ENCODE peak calls at places on chromosomes 1 and 21, in seven cellular contexts. G is breast epithelium, Q is stomach, M is GM23338, K is transverse colon, J is spleen, P is H1. C is an unnamed sample.

GRCh38 chr1:202664083-202664482 is 46.2 kb downstream of the SYT2 start:
- DNase-seq in G (no peak), Q (no peak), M (no peak), K (no peak), J (no peak), P (no peak), C (no peak)

GRCh38 chr1:178566187-178566586 is 53.3 kb downstream of the TEX35 start:
- DNase-seq in G (no peak), Q (no peak), M (no peak), K (no peak), J (no peak), P (no peak), C (no peak)

GRCh38 chr1:219385786-219386427 is 212.2 kb downstream of the LYPLAL1 start:
- DNase-seq in G (no peak), Q (no peak), M (peak; percentile 85), K (no peak), J (no peak), P (peak; percentile 64), C (peak; percentile 55)

GRCh38 chr1:108712605-108713150 is at the start of gene FNDC7:
- DNase-seq in G (no peak), Q (no peak), M (peak; percentile 87), K (no peak), J (no peak), P (peak; percentile 52), C (no peak)

GRCh38 chr1:200252526-200252925 is 157.3 kb downstream of the ZNF281 start:
- DNase-seq in G (no peak), Q (no peak), M (no peak), K (no peak), J (no peak), P (no peak), C (no peak)

GRCh38 chr1:190175320-190175719 is 302.3 kb downstream of the BRINP3 start:
- DNase-seq in G (no peak), Q (no peak), M (no peak), K (no peak), J (no peak), P (no peak), C (no peak)

GRCh38 chr1:97144527-97144926 is 422.9 kb downstream of the PTBP2 start:
- DNase-seq in G (no peak), Q (no peak), M (no peak), K (no peak), J (no peak), P (no peak), C (no peak)

GRCh38 chr1:162873671-162874666 is 13.0 kb upstream of the CCDC190 start:
- DNase-seq in G (no peak), Q (no peak), M (peak; percentile 30), K (no peak), J (no peak), P (no peak), C (no peak)

GRCh38 chr1:15248238-15248637 is 1.2 kb downstream of the FHAD1 start:
- DNase-seq in G (no peak), Q (no peak), M (no peak), K (no peak), J (no peak), P (no peak), C (no peak)

GRCh38 chr1:219963432-219963831 is 35.1 kb upstream of the SLC30A10 start:
- DNase-seq in G (no peak), Q (no peak), M (no peak), K (no peak), J (no peak), P (no peak), C (no peak)

GRCh38 chr21:36738489-36739126 is 39.7 kb downstream of the SIM2 start:
- DNase-seq in G (peak; percentile 27), Q (peak; percentile 20), M (no peak), K (no peak), J (peak; percentile 32), P (no peak), C (no peak)

GRCh38 chr1:153679337-153680119 is 1.0 kb downstream of the NPR1 start:
- DNase-seq in G (no peak), Q (no peak), M (peak; percentile 57), K (no peak), J (peak; percentile 75), P (peak; percentile 68), C (no peak)

GRCh38 chr1:163163861-163164582 is 38.7 kb downstream of the RGS5 start:
- DNase-seq in G (no peak), Q (no peak), M (no peak), K (no peak), J (no peak), P (no peak), C (no peak)

GRCh38 chr1:187924252-187924651 is 1095.5 kb downstream of the PLA2G4A start:
- DNase-seq in G (no peak), Q (no peak), M (no peak), K (no peak), J (no peak), P (no peak), C (no peak)

GRCh38 chr1:11311816-11312755 is 39.1 kb downstream of the UBIAD1 start:
- DNase-seq in G (no peak), Q (no peak), M (no peak), K (no peak), J (no peak), P (no peak), C (no peak)

GRCh38 chr1:2591233-2591580 is 4.6 kb downstream of the PRXL2B start:
- DNase-seq in G (no peak), Q (no peak), M (no peak), K (no peak), J (no peak), P (no peak), C (no peak)

GRCh38 chr1:28804071-28804470 is 7.9 kb upstream of the OPRD1 start:
- DNase-seq in G (no peak), Q (no peak), M (no peak), K (no peak), J (no peak), P (no peak), C (no peak)

GRCh38 chr1:172484252-172484651 is 40.4 kb upstream of the PIGC start:
- DNase-seq in G (no peak), Q (no peak), M (no peak), K (no peak), J (no peak), P (no peak), C (no peak)

GRCh38 chr1:238252033-238252802 is 361.5 kb upstream of the ZP4 start:
- DNase-seq in G (peak; percentile 54), Q (peak; percentile 68), M (peak; percentile 91), K (peak; percentile 47), J (no peak), P (peak; percentile 86), C (no peak)

GRCh38 chr1:64553285-64553684 is 83.4 kb downstream of the CACHD1 start:
- DNase-seq in G (no peak), Q (no peak), M (no peak), K (no peak), J (no peak), P (no peak), C (no peak)

GRCh38 chr1:205048382-205048781 is 5.4 kb downstream of the CNTN2 start:
- DNase-seq in G (no peak), Q (no peak), M (no peak), K (no peak), J (no peak), P (no peak), C (no peak)

GRCh38 chr1:113021430-113022085 is 51.4 kb upstream of the LRIG2 start:
- DNase-seq in G (no peak), Q (no peak), M (no peak), K (no peak), J (no peak), P (no peak), C (no peak)

GRCh38 chr1:4786061-4786460 is 131.7 kb downstream of the AJAP1 start:
- DNase-seq in G (no peak), Q (no peak), M (no peak), K (no peak), J (no peak), P (no peak), C (no peak)

GRCh38 chr1:46394108-46394871 is at the start of gene FAAH:
- DNase-seq in G (no peak), Q (peak; percentile 80), M (peak; percentile 85), K (peak; percentile 85), J (peak; percentile 85), P (peak; percentile 94), C (no peak)

GRCh38 chr1:101130673-101131072 is 105.1 kb upstream of the DPH5 start:
- DNase-seq in G (no peak), Q (no peak), M (no peak), K (no peak), J (no peak), P (no peak), C (no peak)

GRCh38 chr1:200415227-200415626 is 5.4 kb upstream of the ZNF281 start:
- DNase-seq in G (no peak), Q (no peak), M (no peak), K (no peak), J (no peak), P (no peak), C (no peak)

GRCh38 chr21:23394458-23394857 is 2212.8 kb downstream of the MRPL39 start:
- DNase-seq in G (no peak), Q (no peak), M (no peak), K (no peak), J (no peak), P (no peak), C (no peak)
- TF ChIP-seq CTCF in G (no peak), Q (no peak), M (peak; percentile 43), K (no peak), J (no peak), P (no peak), C (no peak)

GRCh38 chr21:35024475-35024874 is 24.6 kb downstream of the RUNX1 start:
- DNase-seq in G (no peak), Q (no peak), M (no peak), K (no peak), J (no peak), P (no peak), C (no peak)
- H3K4me3 ChIP-seq in G (no peak overlapping the region), Q (no peak overlapping the region), M (no peak overlapping the region), K (no peak overlapping the region), J (no peak overlapping the region), P (no peak overlapping the region), C (no peak overlapping the region)

DNA sequence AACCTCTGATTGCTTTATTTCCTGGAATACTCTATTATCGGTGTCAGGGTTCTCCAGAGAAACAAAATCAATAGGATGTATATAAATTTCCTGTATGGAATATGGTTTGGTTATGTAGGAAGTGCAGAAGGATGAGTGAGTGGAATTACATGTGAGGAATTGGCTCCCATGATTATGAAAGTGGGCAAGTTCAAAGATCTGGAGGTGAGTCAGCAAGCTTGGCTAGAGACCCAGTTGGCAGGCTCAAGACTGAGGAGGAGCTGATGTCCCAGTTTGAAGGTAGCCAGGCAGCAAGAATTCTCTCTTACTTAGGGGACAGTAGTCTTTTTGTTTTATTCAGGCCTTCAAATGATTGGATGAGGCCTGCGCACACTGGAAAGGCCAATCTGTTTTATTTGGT is 57.5 kb downstream of the MAP3K7CL start:
- DNase-seq in G (no peak), Q (no peak), M (no peak), K (no peak), J (no peak), P (no peak), C (no peak)
- TF ChIP-seq POLR2AphosphoS5 in G (no peak), Q (no peak), M (no peak), K (no peak), J (no peak), P (no peak), C (no peak)

GRCh38 chr1:159945483-159946241 is at the start of gene IGSF9:
- DNase-seq in G (peak; percentile 95), Q (peak; percentile 91), M (peak; percentile 97), K (peak; percentile 92), J (peak; percentile 90), P (peak; percentile 96), C (no peak)
- TF ChIP-seq CTCF in G (peak; percentile 54), Q (no peak), M (peak; percentile 40), K (peak; percentile 60), J (peak; percentile 70), P (peak; percentile 40), C (no peak)

GRCh38 chr1:31934251-31934650 is 3.9 kb downstream of the PTP4A2 start:
- DNase-seq in G (no peak), Q (no peak), M (no peak), K (no peak), J (no peak), P (no peak), C (no peak)
- H3K4me3 ChIP-seq in G (no peak overlapping the region), Q (peak overlapping the region; percentile 21), M (no peak overlapping the region), K (peak overlapping the region; percentile 64), J (no peak overlapping the region), P (no peak overlapping the region), C (no peak overlapping the region)

C was measured in HL-60.